ENCODE peak calls at places on chromosomes 4 and X, in four cellular contexts. B is stomach, W is iPS DF 6.9, E is thoracic aorta. T is an unnamed sample.

GRCh38 chr4:12231098-12231497 is 802.4 kb upstream of the HS3ST1 start:
- DNase-seq in B (no peak), W (no peak), E (no peak), T (no peak)

GRCh38 chrX:154596290-154596929 is 11.5 kb downstream of the CTAG1A start:
- DNase-seq in B (no peak), W (peak; percentile 43), E (no peak), T (peak; percentile 5)

GRCh38 chr4:52950226-52950625 is 88.1 kb downstream of the RASL11B start:
- DNase-seq in B (no peak), W (no peak), E (no peak), T (no peak)

GRCh38 chrX:72094894-72095293 is 36.8 kb downstream of the RTL5 start:
- DNase-seq in B (peak; percentile 44), W (no peak), E (no peak), T (peak; percentile 86)

GRCh38 chr4:3449047-3449573 is 7.3 kb downstream of the HGFAC start:
- DNase-seq in B (no peak), W (no peak), E (no peak), T (no peak)

GRCh38 chrX:10090319-10090718 is 66.5 kb upstream of the CLCN4 start:
- DNase-seq in B (no peak), W (no peak), E (no peak), T (no peak)

GRCh38 chr4:57369446-57369845 is 259.3 kb upstream of the IGFBP7 start:
- DNase-seq in B (no peak), W (no peak), E (no peak), T (no peak)

GRCh38 chr4:47031713-47032404 is 492 bp downstream of the GABRB1 start:
- DNase-seq in B (no peak), W (no peak), E (no peak), T (no peak)

GRCh38 chr4:80011636-80012236 is 61.3 kb downstream of the ANTXR2 start:
- DNase-seq in B (no peak), W (no peak), E (no peak), T (no peak)

GRCh38 chrX:15988661-15989603 is 134.3 kb upstream of the AP1S2 start:
- DNase-seq in B (no peak), W (no peak), E (no peak), T (no peak)

GRCh38 chr4:98609946-98610345 is 48.5 kb downstream of the TSPAN5 start:
- DNase-seq in B (no peak), W (no peak), E (no peak), T (no peak)

GRCh38 chr4:147366164-147366563 is 114.7 kb upstream of the EDNRA start:
- DNase-seq in B (no peak), W (no peak), E (no peak), T (no peak)

GRCh38 chr4:156336516-156336915 is 382.9 kb upstream of the CTSO start:
- DNase-seq in B (no peak), W (no peak), E (no peak), T (no peak)

GRCh38 chr4:159401791-159402380 is 299.0 kb downstream of the RAPGEF2 start:
- DNase-seq in B (no peak), W (no peak), E (no peak), T (no peak)

GRCh38 chr4:118351851-118352827 is 664 bp downstream of the PRSS12 start:
- DNase-seq in B (peak; percentile 51), W (no peak), E (no peak), T (no peak)
- H3K4me3 ChIP-seq in B (peak overlapping the region; percentile 67), W (peak overlapping the region; percentile 76), E (peak overlapping the region; percentile 55), T (no peak overlapping the region)

DNA sequence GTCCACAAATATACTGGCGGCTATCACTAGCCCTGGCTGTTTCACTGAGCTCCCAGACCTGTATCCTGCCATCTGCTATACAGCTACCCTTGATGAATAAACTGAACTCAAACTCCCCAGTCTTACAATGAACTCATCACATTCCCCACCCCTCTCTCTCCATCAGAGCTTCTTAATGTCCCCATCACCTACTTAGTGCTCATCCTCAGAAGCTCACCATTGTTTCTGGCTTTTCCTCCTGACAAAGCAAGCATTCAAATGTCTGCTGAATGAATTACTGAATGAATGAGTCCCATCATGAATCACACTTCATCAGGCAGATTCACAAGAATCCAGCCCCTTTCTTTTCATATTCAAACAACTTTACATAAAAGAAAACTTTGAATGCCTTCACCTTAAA is 5.6 kb upstream of the DGAT2L6 start:
- DNase-seq in B (no peak), W (no peak), E (no peak), T (no peak)
- H3K27ac ChIP-seq in B (no peak overlapping the region), W (no peak overlapping the region), E (no peak overlapping the region), T (no peak overlapping the region)

GRCh38 chr4:42710329-42710728 is 53.4 kb upstream of the ATP8A1 start:
- DNase-seq in B (no peak), W (no peak), E (no peak), T (no peak)

GRCh38 chr4:42712854-42713253 is 55.9 kb upstream of the ATP8A1 start:
- DNase-seq in B (no peak), W (no peak), E (no peak), T (no peak)

GRCh38 chr4:42708625-42709024 is 51.7 kb upstream of the ATP8A1 start:
- DNase-seq in B (no peak), W (no peak), E (no peak), T (no peak)

GRCh38 chr4:42710761-42711160 is 53.9 kb upstream of the ATP8A1 start:
- DNase-seq in B (no peak), W (no peak), E (no peak), T (no peak)

DNA sequence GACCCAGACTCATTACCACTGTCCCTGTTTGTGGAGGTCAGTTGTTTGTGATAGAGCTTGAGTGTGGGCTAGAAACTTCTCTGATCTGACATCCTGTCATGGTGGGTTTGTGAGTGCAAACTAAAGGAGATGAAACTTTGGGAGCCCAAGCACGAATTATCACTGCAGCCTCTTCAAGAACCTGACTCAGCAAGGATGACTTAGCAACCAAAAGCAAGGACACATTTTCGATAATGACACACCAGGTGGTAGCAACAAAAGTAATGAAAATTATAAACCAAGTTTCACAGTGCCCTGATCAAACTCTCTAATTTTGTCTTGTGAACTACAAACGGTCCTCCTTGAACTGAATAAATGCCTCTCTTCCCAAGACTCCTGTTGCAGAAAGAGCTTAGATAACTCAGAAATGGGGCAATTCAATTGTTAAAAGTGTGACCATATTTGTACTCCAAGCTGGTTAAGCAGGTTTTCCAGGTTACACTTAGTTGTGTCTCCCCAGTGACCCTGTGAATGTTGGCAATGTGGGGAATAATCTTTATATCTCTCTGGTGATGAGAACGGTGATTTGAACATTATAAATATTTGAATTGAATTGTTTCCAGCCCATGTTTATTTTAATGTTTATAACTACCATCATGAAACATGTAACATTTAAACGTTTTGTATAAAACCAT is 52.6 kb upstream of the ATP8A1 start:
- DNase-seq in B (no peak), W (no peak), E (no peak), T (no peak)
- H3K4me3 ChIP-seq in B (no peak overlapping the region), W (no peak overlapping the region), E (no peak overlapping the region), T (no peak overlapping the region)

DNA sequence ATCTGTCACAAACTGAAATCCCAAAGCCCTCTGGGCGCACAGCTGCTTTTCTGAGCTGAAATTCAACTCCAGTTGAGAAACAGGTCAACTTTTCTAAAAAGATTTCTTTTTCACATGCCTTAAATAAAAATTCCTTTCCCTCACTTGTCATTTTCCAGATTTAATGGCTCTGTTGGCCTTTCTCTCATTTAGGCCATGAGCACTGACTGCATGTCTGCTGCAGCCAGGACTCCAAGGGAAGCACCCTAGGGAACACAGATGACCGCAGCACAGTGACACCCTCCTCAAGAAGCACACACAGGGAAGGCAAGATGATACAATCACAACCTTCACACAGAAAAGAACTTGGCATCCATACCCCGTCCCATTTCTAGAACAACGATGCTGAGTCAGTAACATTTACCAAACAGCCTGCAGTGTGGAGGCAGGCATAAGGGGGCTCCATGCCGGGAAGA is 34.2 kb downstream of the AFAP1 start:
- DNase-seq in B (no peak), W (no peak), E (no peak), T (no peak)
- H3K27ac ChIP-seq in B (peak overlapping the region; percentile 73), W (no peak overlapping the region), E (peak overlapping the region; percentile 86), T (no peak overlapping the region)

GRCh38 chr4:152488246-152488645 is 47.6 kb downstream of the FBXW7 start:
- DNase-seq in B (no peak), W (no peak), E (no peak), T (no peak)

GRCh38 chr4:152480901-152481300 is 55.0 kb downstream of the FBXW7 start:
- DNase-seq in B (no peak), W (no peak), E (no peak), T (no peak)

GRCh38 chr4:152486414-152487389 is 49.2 kb downstream of the FBXW7 start:
- DNase-seq in B (no peak), W (no peak), E (no peak), T (no peak)

GRCh38 chr4:152482211-152482610 is 53.7 kb downstream of the FBXW7 start:
- DNase-seq in B (no peak), W (no peak), E (no peak), T (no peak)

GRCh38 chr4:152485726-152486276 is 50.1 kb downstream of the FBXW7 start:
- DNase-seq in B (no peak), W (no peak), E (no peak), T (peak; percentile 74)
- H3K4me3 ChIP-seq in B (no peak overlapping the region), W (no peak overlapping the region), E (no peak overlapping the region), T (no peak overlapping the region)

GRCh38 chrX:21779095-21779494 is 21.2 kb upstream of the SMPX start:
- DNase-seq in B (no peak), W (no peak), E (no peak), T (no peak)
- H3K27ac ChIP-seq in B (no peak overlapping the region), W (no peak overlapping the region), E (no peak overlapping the region), T (no peak overlapping the region)

GRCh38 chr4:75552452-75552851 is 3.4 kb upstream of the ODAPH start:
- DNase-seq in B (no peak), W (no peak), E (no peak), T (no peak)

GRCh38 chr4:75557696-75558095 is 1.8 kb downstream of the ODAPH start:
- DNase-seq in B (no peak), W (no peak), E (no peak), T (no peak)

GRCh38 chr4:75555294-75556164 is at the start of gene ODAPH:
- DNase-seq in B (no peak), W (no peak), E (no peak), T (peak; percentile 68)
- H3K4me3 ChIP-seq in B (no peak within 1 kb of the TSS), W (no peak within 1 kb of the TSS), E (no peak within 1 kb of the TSS), T (no peak within 1 kb of the TSS)

GRCh38 chr4:10114607-10115006 is 2.0 kb downstream of the WDR1 start:
- DNase-seq in B (no peak), W (no peak), E (no peak), T (no peak)
- H3K27ac ChIP-seq in B (peak overlapping the region; percentile 98), W (no peak overlapping the region), E (peak overlapping the region; percentile 87), T (peak overlapping the region; percentile 90)